ENCODE peak calls at places on chromosomes 12 and 14, in ten cellular contexts. One of them, this sample, is unnamed.

GRCh38 chr14:79293482-79293881 is 917.8 kb downstream of the DIO2 start:
- DNase-seq in HFF-Myc: no peak
- DNase-seq in fibroblast of mammary gland: no peak
- DNase-seq in Right ventricle myocardium inferior: no peak
- DNase-seq in stimulated activated CD4-positive, alpha-beta T cell treated with anti-CD3 and anti-CD28 coated beads, Interleukin-2, amount 100 ng/mL, for 24 hours: no peak
- DNase-seq in BJ: no peak
- DNase-seq in dorsolateral prefrontal cortex: no peak
- DNase-seq in activated T-helper 1 cell treated with Interleukin-2 at 50 U/mL for 16 hours: no peak
- DNase-seq in activated gamma-delta T cell treated with Interleukin-2 at 50 U/mL for 16 hours: no peak
- DNase-seq in GM04504: no peak
- DNase-seq in this sample: no peak

GRCh38 chr14:77822741-77823140 is 22.8 kb downstream of the ADCK1 start:
- DNase-seq in HFF-Myc: no peak
- DNase-seq in fibroblast of mammary gland: no peak
- DNase-seq in Right ventricle myocardium inferior: no peak
- DNase-seq in stimulated activated CD4-positive, alpha-beta T cell treated with anti-CD3 and anti-CD28 coated beads, Interleukin-2, amount 100 ng/mL, for 24 hours: no peak
- DNase-seq in BJ: no peak
- DNase-seq in dorsolateral prefrontal cortex: no peak
- DNase-seq in activated T-helper 1 cell treated with Interleukin-2 at 50 U/mL for 16 hours: no peak
- DNase-seq in activated gamma-delta T cell treated with Interleukin-2 at 50 U/mL for 16 hours: no peak
- DNase-seq in GM04504: no peak
- DNase-seq in this sample: no peak

GRCh38 chr14:99707921-99708320 is 23.8 kb downstream of the CYP46A1 start:
- DNase-seq in HFF-Myc: no peak
- DNase-seq in fibroblast of mammary gland: no peak
- DNase-seq in Right ventricle myocardium inferior: no peak
- DNase-seq in stimulated activated CD4-positive, alpha-beta T cell treated with anti-CD3 and anti-CD28 coated beads, Interleukin-2, amount 100 ng/mL, for 24 hours: peak; percentile 3
- DNase-seq in BJ: no peak
- DNase-seq in dorsolateral prefrontal cortex: no peak
- DNase-seq in activated T-helper 1 cell treated with Interleukin-2 at 50 U/mL for 16 hours: no peak
- DNase-seq in activated gamma-delta T cell treated with Interleukin-2 at 50 U/mL for 16 hours: no peak
- DNase-seq in GM04504: no peak
- DNase-seq in this sample: no peak

GRCh38 chr12:111404362-111405148 is 1.2 kb upstream of the SH2B3 start:
- DNase-seq in HFF-Myc: no peak
- DNase-seq in fibroblast of mammary gland: no peak
- DNase-seq in Right ventricle myocardium inferior: no peak
- DNase-seq in stimulated activated CD4-positive, alpha-beta T cell treated with anti-CD3 and anti-CD28 coated beads, Interleukin-2, amount 100 ng/mL, for 24 hours: peak; percentile 75
- DNase-seq in BJ: no peak
- DNase-seq in dorsolateral prefrontal cortex: no peak
- DNase-seq in activated T-helper 1 cell treated with Interleukin-2 at 50 U/mL for 16 hours: no peak
- DNase-seq in activated gamma-delta T cell treated with Interleukin-2 at 50 U/mL for 16 hours: no peak
- DNase-seq in GM04504: no peak
- DNase-seq in this sample: no peak

GRCh38 chr14:95253039-95253620 is 66.6 kb downstream of the CLMN start:
- DNase-seq in HFF-Myc: no peak
- DNase-seq in fibroblast of mammary gland: peak; percentile 49
- DNase-seq in Right ventricle myocardium inferior: no peak
- DNase-seq in stimulated activated CD4-positive, alpha-beta T cell treated with anti-CD3 and anti-CD28 coated beads, Interleukin-2, amount 100 ng/mL, for 24 hours: no peak
- DNase-seq in BJ: no peak
- DNase-seq in dorsolateral prefrontal cortex: no peak
- DNase-seq in activated T-helper 1 cell treated with Interleukin-2 at 50 U/mL for 16 hours: no peak
- DNase-seq in activated gamma-delta T cell treated with Interleukin-2 at 50 U/mL for 16 hours: no peak
- DNase-seq in GM04504: no peak
- DNase-seq in this sample: no peak

GRCh38 chr14:45610303-45610702 is 357.3 kb upstream of the MIS18BP1 start:
- DNase-seq in HFF-Myc: peak; percentile 6
- DNase-seq in fibroblast of mammary gland: peak; percentile 9
- DNase-seq in Right ventricle myocardium inferior: no peak
- DNase-seq in stimulated activated CD4-positive, alpha-beta T cell treated with anti-CD3 and anti-CD28 coated beads, Interleukin-2, amount 100 ng/mL, for 24 hours: no peak
- DNase-seq in BJ: peak; percentile 4
- DNase-seq in dorsolateral prefrontal cortex: no peak
- DNase-seq in activated T-helper 1 cell treated with Interleukin-2 at 50 U/mL for 16 hours: no peak
- DNase-seq in activated gamma-delta T cell treated with Interleukin-2 at 50 U/mL for 16 hours: no peak
- DNase-seq in GM04504: no peak
- DNase-seq in this sample: no peak

GRCh38 chr12:2288001-2288400 is 235.2 kb downstream of the CACNA1C start:
- DNase-seq in HFF-Myc: no peak
- DNase-seq in fibroblast of mammary gland: peak; percentile 65
- DNase-seq in Right ventricle myocardium inferior: peak; percentile 79
- DNase-seq in stimulated activated CD4-positive, alpha-beta T cell treated with anti-CD3 and anti-CD28 coated beads, Interleukin-2, amount 100 ng/mL, for 24 hours: no peak
- DNase-seq in BJ: no peak
- DNase-seq in dorsolateral prefrontal cortex: no peak
- DNase-seq in activated T-helper 1 cell treated with Interleukin-2 at 50 U/mL for 16 hours: no peak
- DNase-seq in activated gamma-delta T cell treated with Interleukin-2 at 50 U/mL for 16 hours: no peak
- DNase-seq in GM04504: no peak
- DNase-seq in this sample: no peak

GRCh38 chr12:97560766-97561165 is 98.2 kb downstream of the RMST start:
- DNase-seq in HFF-Myc: no peak
- DNase-seq in fibroblast of mammary gland: no peak
- DNase-seq in Right ventricle myocardium inferior: no peak
- DNase-seq in stimulated activated CD4-positive, alpha-beta T cell treated with anti-CD3 and anti-CD28 coated beads, Interleukin-2, amount 100 ng/mL, for 24 hours: no peak
- DNase-seq in BJ: no peak
- DNase-seq in dorsolateral prefrontal cortex: no peak
- DNase-seq in activated T-helper 1 cell treated with Interleukin-2 at 50 U/mL for 16 hours: no peak
- DNase-seq in activated gamma-delta T cell treated with Interleukin-2 at 50 U/mL for 16 hours: no peak
- DNase-seq in GM04504: no peak
- DNase-seq in this sample: no peak

GRCh38 chr12:115998119-115998633 is 279.3 kb downstream of the MED13L start:
- DNase-seq in HFF-Myc: peak; percentile 17
- DNase-seq in fibroblast of mammary gland: peak; percentile 79
- DNase-seq in Right ventricle myocardium inferior: no peak
- DNase-seq in stimulated activated CD4-positive, alpha-beta T cell treated with anti-CD3 and anti-CD28 coated beads, Interleukin-2, amount 100 ng/mL, for 24 hours: no peak
- DNase-seq in BJ: peak; percentile 8
- DNase-seq in dorsolateral prefrontal cortex: no peak
- DNase-seq in activated T-helper 1 cell treated with Interleukin-2 at 50 U/mL for 16 hours: no peak
- DNase-seq in activated gamma-delta T cell treated with Interleukin-2 at 50 U/mL for 16 hours: no peak
- DNase-seq in GM04504: peak; percentile 32
- DNase-seq in this sample: peak; percentile 32

GRCh38 chr12:57627504-57628279 is 5.3 kb downstream of the B4GALNT1 start:
- DNase-seq in HFF-Myc: no peak
- DNase-seq in fibroblast of mammary gland: no peak
- DNase-seq in Right ventricle myocardium inferior: peak; percentile 74
- DNase-seq in stimulated activated CD4-positive, alpha-beta T cell treated with anti-CD3 and anti-CD28 coated beads, Interleukin-2, amount 100 ng/mL, for 24 hours: no peak
- DNase-seq in BJ: no peak
- DNase-seq in dorsolateral prefrontal cortex: no peak
- DNase-seq in activated T-helper 1 cell treated with Interleukin-2 at 50 U/mL for 16 hours: no peak
- DNase-seq in activated gamma-delta T cell treated with Interleukin-2 at 50 U/mL for 16 hours: no peak
- DNase-seq in GM04504: no peak
- DNase-seq in this sample: no peak

GRCh38 chr14:56810341-56810740 is at the start of gene OTX2:
- DNase-seq in HFF-Myc: no peak
- DNase-seq in fibroblast of mammary gland: no peak
- DNase-seq in Right ventricle myocardium inferior: no peak
- DNase-seq in stimulated activated CD4-positive, alpha-beta T cell treated with anti-CD3 and anti-CD28 coated beads, Interleukin-2, amount 100 ng/mL, for 24 hours: no peak
- DNase-seq in BJ: no peak
- DNase-seq in dorsolateral prefrontal cortex: no peak
- DNase-seq in activated T-helper 1 cell treated with Interleukin-2 at 50 U/mL for 16 hours: no peak
- DNase-seq in activated gamma-delta T cell treated with Interleukin-2 at 50 U/mL for 16 hours: no peak
- DNase-seq in GM04504: no peak
- DNase-seq in this sample: no peak

GRCh38 chr14:73058923-73059311 is 583 bp downstream of the RBM25 start:
- DNase-seq in HFF-Myc: no peak
- DNase-seq in fibroblast of mammary gland: peak; percentile 30
- DNase-seq in Right ventricle myocardium inferior: peak; percentile 72
- DNase-seq in stimulated activated CD4-positive, alpha-beta T cell treated with anti-CD3 and anti-CD28 coated beads, Interleukin-2, amount 100 ng/mL, for 24 hours: no peak
- DNase-seq in BJ: no peak
- DNase-seq in dorsolateral prefrontal cortex: no peak
- DNase-seq in activated T-helper 1 cell treated with Interleukin-2 at 50 U/mL for 16 hours: no peak
- DNase-seq in activated gamma-delta T cell treated with Interleukin-2 at 50 U/mL for 16 hours: no peak
- DNase-seq in GM04504: no peak
- DNase-seq in this sample: peak; percentile 47

GRCh38 chr12:27096420-27096819 is 14.0 kb upstream of the C12orf71 start:
- DNase-seq in HFF-Myc: no peak
- DNase-seq in fibroblast of mammary gland: no peak
- DNase-seq in Right ventricle myocardium inferior: no peak
- DNase-seq in stimulated activated CD4-positive, alpha-beta T cell treated with anti-CD3 and anti-CD28 coated beads, Interleukin-2, amount 100 ng/mL, for 24 hours: no peak
- DNase-seq in BJ: no peak
- DNase-seq in dorsolateral prefrontal cortex: no peak
- DNase-seq in activated T-helper 1 cell treated with Interleukin-2 at 50 U/mL for 16 hours: no peak
- DNase-seq in activated gamma-delta T cell treated with Interleukin-2 at 50 U/mL for 16 hours: no peak
- DNase-seq in GM04504: no peak
- DNase-seq in this sample: no peak

GRCh38 chr14:56159066-56159465 is 40.9 kb downstream of the PELI2 start:
- DNase-seq in HFF-Myc: no peak
- DNase-seq in fibroblast of mammary gland: no peak
- DNase-seq in Right ventricle myocardium inferior: no peak
- DNase-seq in stimulated activated CD4-positive, alpha-beta T cell treated with anti-CD3 and anti-CD28 coated beads, Interleukin-2, amount 100 ng/mL, for 24 hours: no peak
- DNase-seq in BJ: no peak
- DNase-seq in dorsolateral prefrontal cortex: no peak
- DNase-seq in activated T-helper 1 cell treated with Interleukin-2 at 50 U/mL for 16 hours: no peak
- DNase-seq in activated gamma-delta T cell treated with Interleukin-2 at 50 U/mL for 16 hours: no peak
- DNase-seq in GM04504: no peak
- DNase-seq in this sample: no peak

GRCh38 chr14:88872976-88873375 is 48.5 kb downstream of the TTC8 start:
- DNase-seq in HFF-Myc: no peak
- DNase-seq in fibroblast of mammary gland: no peak
- DNase-seq in Right ventricle myocardium inferior: no peak
- DNase-seq in stimulated activated CD4-positive, alpha-beta T cell treated with anti-CD3 and anti-CD28 coated beads, Interleukin-2, amount 100 ng/mL, for 24 hours: no peak
- DNase-seq in BJ: no peak
- DNase-seq in dorsolateral prefrontal cortex: no peak
- DNase-seq in activated T-helper 1 cell treated with Interleukin-2 at 50 U/mL for 16 hours: no peak
- DNase-seq in activated gamma-delta T cell treated with Interleukin-2 at 50 U/mL for 16 hours: no peak
- DNase-seq in GM04504: no peak
- DNase-seq in this sample: no peak

GRCh38 chr12:15534322-15534721 is 212.0 kb downstream of the PTPRO start:
- DNase-seq in HFF-Myc: no peak
- DNase-seq in fibroblast of mammary gland: peak; percentile 37
- DNase-seq in Right ventricle myocardium inferior: no peak
- DNase-seq in stimulated activated CD4-positive, alpha-beta T cell treated with anti-CD3 and anti-CD28 coated beads, Interleukin-2, amount 100 ng/mL, for 24 hours: peak; percentile 17
- DNase-seq in BJ: no peak
- DNase-seq in dorsolateral prefrontal cortex: no peak
- DNase-seq in activated T-helper 1 cell treated with Interleukin-2 at 50 U/mL for 16 hours: no peak
- DNase-seq in activated gamma-delta T cell treated with Interleukin-2 at 50 U/mL for 16 hours: no peak
- DNase-seq in GM04504: no peak
- DNase-seq in this sample: no peak

GRCh38 chr14:105864651-105865265 is 338.4 kb downstream of the TMEM121 start:
- DNase-seq in HFF-Myc: no peak
- DNase-seq in fibroblast of mammary gland: no peak
- DNase-seq in Right ventricle myocardium inferior: peak; percentile 50
- DNase-seq in stimulated activated CD4-positive, alpha-beta T cell treated with anti-CD3 and anti-CD28 coated beads, Interleukin-2, amount 100 ng/mL, for 24 hours: no peak
- DNase-seq in BJ: no peak
- DNase-seq in dorsolateral prefrontal cortex: peak; percentile 8
- DNase-seq in activated T-helper 1 cell treated with Interleukin-2 at 50 U/mL for 16 hours: no peak
- DNase-seq in activated gamma-delta T cell treated with Interleukin-2 at 50 U/mL for 16 hours: no peak
- DNase-seq in GM04504: no peak
- DNase-seq in this sample: no peak

GRCh38 chr14:54310852-54311230 is 86.0 kb upstream of the CDKN3 start:
- DNase-seq in HFF-Myc: no peak
- DNase-seq in fibroblast of mammary gland: no peak
- DNase-seq in Right ventricle myocardium inferior: no peak
- DNase-seq in stimulated activated CD4-positive, alpha-beta T cell treated with anti-CD3 and anti-CD28 coated beads, Interleukin-2, amount 100 ng/mL, for 24 hours: no peak
- DNase-seq in BJ: no peak
- DNase-seq in dorsolateral prefrontal cortex: no peak
- DNase-seq in activated T-helper 1 cell treated with Interleukin-2 at 50 U/mL for 16 hours: no peak
- DNase-seq in activated gamma-delta T cell treated with Interleukin-2 at 50 U/mL for 16 hours: no peak
- DNase-seq in GM04504: no peak
- DNase-seq in this sample: no peak

GRCh38 chr14:24426912-24427536 is 2.4 kb downstream of the CBLN3 start:
- DNase-seq in HFF-Myc: no peak
- DNase-seq in fibroblast of mammary gland: no peak
- DNase-seq in Right ventricle myocardium inferior: no peak
- DNase-seq in stimulated activated CD4-positive, alpha-beta T cell treated with anti-CD3 and anti-CD28 coated beads, Interleukin-2, amount 100 ng/mL, for 24 hours: peak; percentile 19
- DNase-seq in BJ: no peak
- DNase-seq in dorsolateral prefrontal cortex: no peak
- DNase-seq in activated T-helper 1 cell treated with Interleukin-2 at 50 U/mL for 16 hours: no peak
- DNase-seq in activated gamma-delta T cell treated with Interleukin-2 at 50 U/mL for 16 hours: no peak
- DNase-seq in GM04504: no peak
- DNase-seq in this sample: no peak

GRCh38 chr12:108623577-108623976 is 10.1 kb downstream of the SELPLG start:
- DNase-seq in HFF-Myc: no peak
- DNase-seq in fibroblast of mammary gland: no peak
- DNase-seq in Right ventricle myocardium inferior: no peak
- DNase-seq in stimulated activated CD4-positive, alpha-beta T cell treated with anti-CD3 and anti-CD28 coated beads, Interleukin-2, amount 100 ng/mL, for 24 hours: no peak
- DNase-seq in BJ: no peak
- DNase-seq in dorsolateral prefrontal cortex: no peak
- DNase-seq in activated T-helper 1 cell treated with Interleukin-2 at 50 U/mL for 16 hours: no peak
- DNase-seq in activated gamma-delta T cell treated with Interleukin-2 at 50 U/mL for 16 hours: no peak
- DNase-seq in GM04504: no peak
- DNase-seq in this sample: no peak

GRCh38 chr12:15274561-15274967 is 47.7 kb upstream of the PTPRO start:
- DNase-seq in HFF-Myc: no peak
- DNase-seq in fibroblast of mammary gland: peak; percentile 88
- DNase-seq in Right ventricle myocardium inferior: no peak
- DNase-seq in stimulated activated CD4-positive, alpha-beta T cell treated with anti-CD3 and anti-CD28 coated beads, Interleukin-2, amount 100 ng/mL, for 24 hours: no peak
- DNase-seq in BJ: no peak
- DNase-seq in dorsolateral prefrontal cortex: no peak
- DNase-seq in activated T-helper 1 cell treated with Interleukin-2 at 50 U/mL for 16 hours: no peak
- DNase-seq in activated gamma-delta T cell treated with Interleukin-2 at 50 U/mL for 16 hours: no peak
- DNase-seq in GM04504: no peak
- DNase-seq in this sample: no peak

GRCh38 chr14:85142982-85143381 is 387.0 kb upstream of the FLRT2 start:
- DNase-seq in HFF-Myc: no peak
- DNase-seq in fibroblast of mammary gland: no peak
- DNase-seq in Right ventricle myocardium inferior: no peak
- DNase-seq in stimulated activated CD4-positive, alpha-beta T cell treated with anti-CD3 and anti-CD28 coated beads, Interleukin-2, amount 100 ng/mL, for 24 hours: no peak
- DNase-seq in BJ: no peak
- DNase-seq in dorsolateral prefrontal cortex: no peak
- DNase-seq in activated T-helper 1 cell treated with Interleukin-2 at 50 U/mL for 16 hours: no peak
- DNase-seq in activated gamma-delta T cell treated with Interleukin-2 at 50 U/mL for 16 hours: no peak
- DNase-seq in GM04504: no peak
- DNase-seq in this sample: no peak

This sample was measured in frontal cortex.